ENCODE peak calls at places on chromosomes 1 and 21, in four cellular contexts. A, J, H and U are unnamed samples.
A peak's percentile ranks its signal among the peaks of the same experiment; 100 is the strongest.

GRCh38 chr1:115705085-115706008 is 63.2 kb downstream of the CASQ2 start:
- DNase-seq in A (no peak), J (no peak), H (peak; percentile 27), U (no peak)

GRCh38 chr1:67390041-67390887 is 39.9 kb downstream of the SERBP1 start:
- DNase-seq in A (no peak), J (no peak), H (peak; percentile 60), U (no peak)

GRCh38 chr1:216054593-216054992 is 368.7 kb downstream of the USH2A start:
- DNase-seq in A (no peak), J (peak; percentile 58), H (no peak), U (no peak)

GRCh38 chr1:232868793-232869491 is 63.7 kb downstream of the MAP10 start:
- DNase-seq in A (no peak), J (no peak), H (peak; percentile 75), U (peak; percentile 64)

GRCh38 chr1:214581785-214582184 is 21.2 kb upstream of the CENPF start:
- DNase-seq in A (no peak), J (no peak), H (peak; percentile 94), U (no peak)

GRCh38 chr1:205519541-205520131 is 15.2 kb downstream of the CDK18 start:
- DNase-seq in A (no peak), J (no peak), H (no peak), U (no peak)

GRCh38 chr1:37794372-37795339 is 1.0 kb downstream of the MANEAL start:
- DNase-seq in A (no peak), J (no peak), H (no peak), U (no peak)

GRCh38 chr1:52706136-52706670 is 8.1 kb upstream of the COA7 start:
- DNase-seq in A (no peak), J (no peak), H (no peak), U (no peak)

GRCh38 chr1:94531664-94532063 is 9.9 kb downstream of the F3 start:
- DNase-seq in A (no peak), J (no peak), H (no peak), U (no peak)

GRCh38 chr1:24865168-24865567 is 64.9 kb downstream of the RUNX3 start:
- DNase-seq in A (no peak), J (no peak), H (no peak), U (no peak)

GRCh38 chr21:33014331-33014730 is 11.4 kb upstream of the OLIG2 start:
- DNase-seq in A (no peak), J (no peak), H (no peak), U (no peak)